ENCODE peak calls at places on chromosomes 2 and 18, in four cellular contexts. Y is NCI-H1105 treated with DMSO at 0.1 percent for 48 hours, O is HCT116, U is NCI-H1092 treated with DMSO at 0.1 percent for 48 hours. Z is an unnamed sample.

GRCh38 chr2:46569061-46569560 is 89.7 kb downstream of the TMEM247 start:
- DNase-seq in Y (no peak), O (no peak), U (no peak), Z (no peak)

GRCh38 chr2:160407393-160408204 is 86.0 kb downstream of the RBMS1 start:
- DNase-seq in Y (peak), O (no peak), U (peak), Z (peak)

GRCh38 chr2:39405364-39405763 is 31.7 kb downstream of the MAP4K3 start:
- DNase-seq in Y (no peak), O (no peak), U (no peak), Z (no peak)

GRCh38 chr18:475202-475624 is 25.3 kb downstream of the COLEC12 start:
- DNase-seq in Y (no peak), O (no peak), U (no peak), Z (no peak)

GRCh38 chr2:27249891-27250651 is 12.8 kb downstream of the SLC30A3 start:
- DNase-seq in Y (no peak), O (peak), U (peak), Z (peak)

GRCh38 chr2:23468384-23469141 is 83.6 kb downstream of the KLHL29 start:
- DNase-seq in Y (no peak), O (no peak), U (no peak), Z (no peak)

GRCh38 chr18:48440924-48441323 is 31.7 kb upstream of the ZBTB7C start:
- DNase-seq in Y (no peak), O (no peak), U (no peak), Z (no peak)

GRCh38 chr18:24201699-24202687 is 63.1 kb downstream of the CABYR start:
- DNase-seq in Y (no peak), O (no peak), U (peak), Z (no peak)

GRCh38 chr2:30208453-30208852 is 22.9 kb upstream of the LBH start:
- DNase-seq in Y (peak), O (peak), U (peak), Z (peak)

GRCh38 chr2:98026292-98026691 is 30.5 kb upstream of the TMEM131 start:
- DNase-seq in Y (no peak), O (no peak), U (no peak), Z (no peak)

GRCh38 chr2:237449193-237449797 is 35.3 kb upstream of the COL6A3 start:
- DNase-seq in Y (no peak), O (no peak), U (peak), Z (no peak)

GRCh38 chr2:238606311-238606710 is 179.6 kb downstream of the ASB1 start:
- DNase-seq in Y (no peak), O (no peak), U (no peak), Z (no peak)

GRCh38 chr2:190984595-190984994 is 29.4 kb downstream of the STAT1 start:
- DNase-seq in Y (no peak), O (no peak), U (no peak), Z (no peak)

GRCh38 chr2:16614314-16614860 is 51.2 kb downstream of the CYRIA start:
- DNase-seq in Y (peak), O (no peak), U (peak), Z (no peak)

GRCh38 chr2:40030451-40030975 is 251.5 kb upstream of the THUMPD2 start:
- DNase-seq in Y (peak), O (no peak), U (no peak), Z (no peak)

GRCh38 chr2:104787298-104788065 is 66.4 kb upstream of the POU3F3 start:
- DNase-seq in Y (no peak), O (no peak), U (no peak), Z (no peak)

GRCh38 chr2:12326449-12327190 is 390.1 kb upstream of the TRIB2 start:
- DNase-seq in Y (no peak), O (no peak), U (no peak), Z (no peak)

GRCh38 chr2:191166111-191166755 is 15.4 kb upstream of the STAT4 start:
- DNase-seq in Y (peak), O (no peak), U (no peak), Z (no peak)

GRCh38 chr2:212549463-212549862 is 10.9 kb upstream of the ERBB4 start:
- DNase-seq in Y (peak), O (no peak), U (peak), Z (no peak)